ENCODE peak calls at places on chromosomes 13 and 19, in four cellular contexts. Q is activated effector memory CD4-positive, alpha-beta T cell treated with Interleukin-2 at 50 U/mL for 16 hours; W is anterior cingulate cortex; I is ELR. C is an unnamed sample.

GRCh38 chr19:40619333-40620160 is 18.4 kb downstream of the LTBP4 start:
- DNase-seq in I (no peak), W (no peak), Q (no peak), C (no peak)

GRCh38 chr13:40664100-40665060 is 2.1 kb downstream of the FOXO1 start:
- DNase-seq in W (peak), I (peak), Q (peak), C (peak)

GRCh38 chr13:73939603-73940002 is 194.6 kb downstream of the KLF12 start:
- DNase-seq in Q (no peak), I (peak), W (no peak), C (no peak)

GRCh38 chr13:39282400-39282972 is 244.2 kb downstream of the NHLRC3 start:
- DNase-seq in I (no peak), W (no peak), Q (no peak), C (no peak)

GRCh38 chr13:23610187-23610576 is 40.0 kb downstream of the TNFRSF19 start:
- DNase-seq in I (peak), Q (no peak), W (no peak), C (peak)

GRCh38 chr13:23980160-23980551 is 82.9 kb upstream of the C1QTNF9B start:
- DNase-seq in Q (peak), I (peak), W (peak), C (peak)

GRCh38 chr19:843180-843835 is 2.5 kb downstream of the PRTN3 start:
- DNase-seq in Q (no peak), W (no peak), I (no peak), C (peak)

GRCh38 chr19:29851769-29852521 is 40.2 kb downstream of the CCNE1 start:
- DNase-seq in W (no peak), Q (no peak), I (no peak), C (no peak)

GRCh38 chr19:13576726-13577125 is 70.4 kb upstream of the CACNA1A start:
- DNase-seq in I (no peak), W (no peak), Q (no peak), C (no peak)

GRCh38 chr13:51874651-51875050 is 12.9 kb downstream of the CCDC70 start:
- DNase-seq in W (peak), I (no peak), Q (no peak), C (no peak)

GRCh38 chr19:30968841-30969399 is 380.3 kb downstream of the TSHZ3 start:
- DNase-seq in W (no peak), I (no peak), Q (no peak), C (no peak)

GRCh38 chr19:10752237-10752912 is 34.5 kb downstream of the DNM2 start:
- DNase-seq in W (peak), Q (no peak), I (no peak), C (no peak)

GRCh38 chr19:1101337-1101698 is 2.5 kb upstream of the GPX4 start:
- DNase-seq in Q (no peak), W (no peak), I (no peak), C (no peak)

GRCh38 chr13:53170910-53171309 is 142.3 kb downstream of the OLFM4 start:
- DNase-seq in Q (no peak), I (no peak), W (no peak), C (no peak)

GRCh38 chr13:112245959-112246358 is 130.2 kb upstream of the SPACA7 start:
- DNase-seq in Q (no peak), I (no peak), W (no peak), C (no peak)

GRCh38 chr13:35157143-35157755 is 215.2 kb downstream of the NBEA start:
- DNase-seq in Q (no peak), W (no peak), I (peak), C (peak)

GRCh38 chr19:34990578-34991192 is 9.4 kb upstream of the GRAMD1A start:
- DNase-seq in I (no peak), Q (no peak), W (no peak), C (no peak)

GRCh38 chr13:67416047-67416925 is 186.2 kb upstream of the PCDH9 start:
- DNase-seq in I (peak), W (no peak), Q (no peak), C (peak)

GRCh38 chr19:1307320-1307719 is 21.6 kb downstream of the EFNA2 start:
- DNase-seq in Q (no peak), I (no peak), W (no peak), C (no peak)

GRCh38 chr13:24005711-24006281 is 108.5 kb upstream of the C1QTNF9B start:
- DNase-seq in I (no peak), Q (no peak), W (no peak), C (no peak)

GRCh38 chr13:24683833-24684599 is 3.8 kb downstream of the ATP12A start:
- DNase-seq in Q (peak), W (no peak), I (peak), C (peak)

GRCh38 chr19:29940971-29941585 is 961 bp upstream of the URI1 start:
- DNase-seq in W (no peak), I (no peak), Q (no peak), C (no peak)

GRCh38 chr13:72255908-72256307 is 388.9 kb upstream of the DACH1 start:
- DNase-seq in W (peak), I (peak), Q (no peak), C (peak)

GRCh38 chr13:81686877-81687276 is 1346.0 kb upstream of the SPRY2 start:
- DNase-seq in Q (no peak), W (no peak), I (peak), C (no peak)

GRCh38 chr19:41569481-41570150 is 6.3 kb upstream of the CEACAM21 start:
- DNase-seq in W (no peak), I (no peak), Q (no peak), C (no peak)

GRCh38 chr19:47756953-47757608 is 11.7 kb downstream of the NOP53 start:
- DNase-seq in I (no peak), Q (no peak), W (no peak), C (no peak)

GRCh38 chr13:46636451-46636850 is 83.5 kb downstream of the LRCH1 start:
- DNase-seq in I (no peak), W (no peak), Q (no peak), C (no peak)

GRCh38 chr13:32538234-32538620 is 368 bp downstream of the N4BP2L2 start:
- DNase-seq in I (peak), Q (no peak), W (peak), C (no peak)

GRCh38 chr19:3272952-3273351 is 48.5 kb downstream of the CELF5 start:
- DNase-seq in Q (no peak), I (no peak), W (no peak), C (no peak)

GRCh38 chr19:27971071-27971470 is 1241.9 kb downstream of the UQCRFS1 start:
- DNase-seq in Q (no peak), W (no peak), I (peak), C (peak)

GRCh38 chr19:1429750-1430149 is 8.4 kb upstream of the RPS15 start:
- DNase-seq in Q (no peak), W (no peak), I (no peak), C (no peak)

GRCh38 chr19:11887618-11888531 is at the start of gene ZNF69:
- DNase-seq in W (peak), Q (peak), I (peak), C (peak)

GRCh38 chr19:5001547-5002131 is 32.7 kb downstream of the KDM4B start:
- DNase-seq in I (peak), Q (no peak), W (no peak), C (peak)

GRCh38 chr19:5005096-5005495 is 36.2 kb downstream of the KDM4B start:
- DNase-seq in W (no peak), Q (no peak), I (no peak), C (no peak)

GRCh38 chr13:109790951-109791605 is 4.7 kb upstream of the IRS2 start:
- DNase-seq in W (no peak), Q (no peak), I (peak), C (peak)

GRCh38 chr13:38866649-38867048 is 124.0 kb downstream of the STOML3 start:
- DNase-seq in Q (no peak), I (peak), W (no peak), C (peak)

GRCh38 chr19:14363203-14364097 is 17.8 kb upstream of the ADGRE5 start:
- DNase-seq in I (peak), W (peak), Q (no peak), C (peak)

C was measured in PC-3.